ENCODE peak calls at places on chromosomes 16 and 17, in five cellular contexts. W is PC-3, T is neural progenitor cell, Y is fibroblast of lung, H is GM23248. E is an unnamed sample.

GRCh38 chr17:34379876-34380275 is 16.8 kb upstream of the CCL1 start:
- DNase-seq in W (no peak), T (no peak), Y (no peak), H (peak; percentile 9), E (no peak)

GRCh38 chr17:7572588-7573323 is 6.7 kb upstream of the CD68 start:
- DNase-seq in W (peak; percentile 98), T (peak; percentile 99), Y (peak; percentile 99), H (peak; percentile 100), E (peak; percentile 89)

GRCh38 chr16:12455287-12455798 is 348.3 kb downstream of the CPPED1 start:
- DNase-seq in W (peak; percentile 66), T (peak; percentile 85), Y (peak; percentile 50), H (peak; percentile 77), E (peak; percentile 59)

GRCh38 chr16:2866422-2866821 is 8.5 kb upstream of the PRSS22 start:
- DNase-seq in W (no peak), T (no peak), Y (no peak), H (no peak), E (no peak)

GRCh38 chr17:65359016-65359415 is 202.4 kb downstream of the AXIN2 start:
- DNase-seq in W (peak; percentile 95), T (no peak), Y (peak; percentile 93), H (peak; percentile 92), E (no peak)

GRCh38 chr16:24346734-24347133 is 90.6 kb downstream of the CACNG3 start:
- DNase-seq in W (no peak), T (peak; percentile 46), Y (no peak), H (no peak), E (no peak)

GRCh38 chr17:39151680-39152058 is 232 bp upstream of the PLXDC1 start:
- DNase-seq in W (no peak), T (no peak), Y (no peak), H (peak; percentile 16), E (no peak)

GRCh38 chr17:68777856-68778694 is 176.9 kb upstream of the FAM20A start:
- DNase-seq in W (no peak), T (no peak), Y (no peak), H (no peak), E (no peak)

GRCh38 chr16:49580751-49581303 is 207.2 kb downstream of the C16orf78 start:
- DNase-seq in W (peak; percentile 3), T (no peak), Y (peak; percentile 11), H (no peak), E (no peak)

GRCh38 chr16:77849640-77850258 is 61.4 kb downstream of the VAT1L start:
- DNase-seq in W (no peak), T (no peak), Y (no peak), H (no peak), E (no peak)

GRCh38 chr17:66567234-66568170 is 265.1 kb downstream of the PRKCA start:
- DNase-seq in W (peak; percentile 99), T (peak; percentile 79), Y (peak; percentile 94), H (peak; percentile 88), E (peak; percentile 63)

GRCh38 chr16:53052519-53053501 is at the start of gene CHD9NB:
- DNase-seq in W (peak; percentile 71), T (no peak), Y (peak; percentile 92), H (peak; percentile 95), E (no peak)

GRCh38 chr17:22128171-22128570 is 435.8 kb downstream of the KCNJ18 start:
- DNase-seq in W (no peak), T (no peak), Y (no peak), H (no peak), E (no peak)

GRCh38 chr17:9308069-9308468 is 267.6 kb downstream of the STX8 start:
- DNase-seq in W (peak; percentile 24), T (no peak), Y (no peak), H (no peak), E (no peak)

GRCh38 chr16:51524555-51525373 is 373.7 kb upstream of the SALL1 start:
- DNase-seq in W (no peak), T (no peak), Y (peak; percentile 80), H (peak; percentile 44), E (no peak)

GRCh38 chr17:78449983-78450382 is 71.5 kb downstream of the PGS1 start:
- DNase-seq in W (no peak), T (no peak), Y (no peak), H (no peak), E (no peak)
- H2AFZ ChIP-seq in W (no peak overlapping the region), T (no peak overlapping the region), Y (no peak overlapping the region), H (no peak overlapping the region), E (no peak overlapping the region)

GRCh38 chr16:67648088-67648763 is 3.3 kb downstream of the CARMIL2 start:
- DNase-seq in W (no peak), T (no peak), Y (no peak), H (no peak), E (no peak)
- H2AFZ ChIP-seq in W (no peak overlapping the region), T (no peak overlapping the region), Y (no peak overlapping the region), H (no peak overlapping the region), E (no peak overlapping the region)

DNA sequence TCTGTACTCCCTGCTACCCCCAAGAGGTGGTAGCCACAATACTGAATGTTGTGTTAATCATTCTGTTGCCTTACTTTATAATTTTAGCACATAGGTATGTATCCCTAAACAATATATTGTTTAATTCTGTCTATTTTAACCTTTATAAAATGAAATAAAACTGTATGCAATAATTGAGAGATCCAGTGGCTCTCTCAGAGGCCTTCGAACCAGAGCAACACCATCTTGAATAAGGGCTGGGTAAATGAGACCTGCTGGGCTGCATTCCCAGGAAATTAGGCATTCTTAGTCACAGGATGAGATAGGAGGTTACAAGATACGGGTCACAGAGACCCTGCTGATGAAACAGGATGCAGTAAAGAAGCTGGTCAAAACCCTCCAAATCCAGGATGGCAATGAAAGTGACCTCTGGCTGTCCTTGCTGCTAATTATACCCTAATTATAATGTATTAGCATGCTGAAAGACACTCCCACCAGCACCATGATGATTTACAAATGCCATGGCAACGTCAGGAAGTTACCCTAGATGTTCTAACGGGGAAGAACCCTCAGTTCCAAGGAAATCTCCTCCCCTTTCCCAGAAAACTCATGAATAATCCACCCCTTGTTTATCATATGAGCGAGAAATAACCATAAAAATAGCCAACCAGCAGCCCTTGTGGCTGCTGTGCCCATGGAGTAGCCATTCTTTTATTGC is 2.0 kb upstream of the CANT1 start:
- DNase-seq in W (peak; percentile 97), T (no peak), Y (peak; percentile 41), H (peak; percentile 52), E (no peak)
- H2AFZ ChIP-seq in W (peak overlapping the region; percentile 3), T (no peak overlapping the region), Y (peak overlapping the region; percentile 60), H (peak overlapping the region; percentile 58), E (peak overlapping the region; percentile 51)

DNA sequence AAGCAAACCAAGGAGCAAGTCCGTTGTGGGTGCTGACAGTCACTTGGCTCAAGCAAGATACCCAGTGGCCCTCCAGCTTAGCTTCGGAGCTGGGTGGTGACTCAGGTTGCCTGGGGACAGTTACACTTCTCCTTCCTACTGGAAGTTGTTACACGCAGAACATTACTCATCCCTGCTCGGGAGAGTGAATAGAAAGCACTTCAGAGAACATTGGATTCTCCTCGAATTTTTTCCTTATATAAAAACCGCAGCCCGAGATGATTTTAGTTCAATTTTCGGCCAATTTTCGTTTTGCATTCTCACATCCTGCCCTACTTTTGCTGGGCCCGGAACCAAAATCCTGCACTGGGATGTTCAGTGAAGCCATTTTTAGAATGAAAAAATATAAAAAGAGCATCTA is 99.7 kb downstream of the ELAC2 start:
- DNase-seq in W (peak; percentile 87), T (no peak), Y (no peak), H (peak; percentile 34), E (no peak)
- H2AFZ ChIP-seq in W (no peak overlapping the region), T (no peak overlapping the region), Y (no peak overlapping the region), H (no peak overlapping the region), E (no peak overlapping the region)

GRCh38 chr16:60605176-60605575 is 1431.1 kb downstream of the CDH8 start:
- DNase-seq in W (no peak), T (no peak), Y (no peak), H (no peak), E (no peak)
- H2AFZ ChIP-seq in W (no peak overlapping the region), T (peak overlapping the region; percentile 22), Y (no peak overlapping the region), H (no peak overlapping the region), E (no peak overlapping the region)

DNA sequence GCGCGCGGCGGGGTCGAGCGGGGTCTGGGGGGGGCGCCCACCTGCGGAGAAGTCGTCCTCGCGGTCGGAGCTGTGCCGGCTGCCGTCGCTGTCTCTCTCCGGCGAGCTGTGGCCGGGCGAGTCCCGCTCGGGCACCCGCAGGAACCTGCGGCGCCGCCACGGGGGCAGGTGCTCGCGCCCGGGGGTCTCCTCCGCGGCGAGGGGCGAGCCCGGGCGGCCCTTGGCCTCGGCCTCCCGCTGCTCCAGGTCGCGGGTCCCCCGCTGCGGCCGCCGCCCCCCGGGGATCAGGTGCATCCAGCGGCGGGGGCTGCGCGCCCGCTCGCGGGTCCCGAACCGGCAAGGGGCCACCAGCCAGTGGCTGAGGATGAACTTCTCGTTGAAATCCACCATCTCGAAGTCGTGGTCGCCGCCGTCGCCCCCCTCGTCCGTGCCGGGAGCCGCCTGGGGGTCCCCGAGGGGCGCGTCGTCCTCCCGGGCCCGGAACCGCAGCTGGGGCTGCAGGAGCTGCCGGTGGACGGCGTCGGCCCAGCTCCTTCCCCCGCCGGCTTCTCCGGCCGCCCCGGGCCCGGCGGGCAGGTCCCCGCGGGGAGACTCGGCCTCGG is 41.4 kb upstream of the BHLHA9 start:
- DNase-seq in W (no peak), T (peak; percentile 24), Y (no peak), H (no peak), E (no peak)
- H2AFZ ChIP-seq in W (no peak overlapping the region), T (peak overlapping the region; percentile 91), Y (no peak overlapping the region), H (no peak overlapping the region), E (no peak overlapping the region)